ENCODE peak calls at places on chromosome 14, in five cellular contexts. V is ecto neural progenitor cell, M is T-helper 9 cell, F is A549, E is mesenteric fat pad. O is an unnamed sample.
A peak's percentile ranks its signal among the peaks of the same experiment; 100 is the strongest.

GRCh38 chr14:100901391-100902183 is 1.9 kb downstream of the RTL1 start:
- DNase-seq in V (peak; percentile 43), M (no peak), F (no peak), E (no peak), O (no peak)

GRCh38 chr14:103444837-103445524 is 59.8 kb downstream of the MARK3 start:
- DNase-seq in V (no peak), M (no peak), F (peak; percentile 29), E (no peak), O (no peak)

GRCh38 chr14:71529855-71530254 is 402.4 kb upstream of the RGS6 start:
- DNase-seq in V (no peak), M (no peak), F (no peak), E (no peak), O (no peak)

GRCh38 chr14:99333841-99334240 is 61.8 kb upstream of the BCL11B start:
- DNase-seq in V (no peak), M (no peak), F (no peak), E (no peak), O (no peak)

GRCh38 chr14:61503167-61503801 is 181.9 kb downstream of the PRKCH start:
- DNase-seq in V (no peak), M (peak; percentile 42), F (no peak), E (no peak), O (no peak)

GRCh38 chr14:93049295-93049694 is 66.4 kb downstream of the ITPK1 start:
- DNase-seq in V (no peak), M (no peak), F (peak; percentile 26), E (no peak), O (no peak)

GRCh38 chr14:104267895-104268294 is 129.5 kb downstream of the KIF26A start:
- DNase-seq in V (peak; percentile 36), M (no peak), F (no peak), E (no peak), O (no peak)

GRCh38 chr14:32230695-32231280 is 27.7 kb upstream of the RNU6-8 start:
- DNase-seq in V (no peak), M (no peak), F (peak; percentile 41), E (no peak), O (no peak)

GRCh38 chr14:69615471-69616407 is 4.3 kb downstream of the SUSD6 start:
- DNase-seq in V (no peak), M (no peak), F (no peak), E (no peak), O (peak; percentile 35)

GRCh38 chr14:94051115-94051514 is 25.0 kb downstream of the OTUB2 start:
- DNase-seq in V (peak; percentile 47), M (no peak), F (peak; percentile 41), E (peak; percentile 65), O (no peak)

GRCh38 chr14:53010193-53010592 is 59.3 kb upstream of the FERMT2 start:
- DNase-seq in V (no peak), M (no peak), F (no peak), E (no peak), O (no peak)

GRCh38 chr14:61780125-61780524 is 17.9 kb downstream of the SNAPC1 start:
- DNase-seq in V (no peak), M (no peak), F (no peak), E (no peak), O (no peak)

GRCh38 chr14:98599082-98599481 is 672.9 kb downstream of the BCL11B start:
- DNase-seq in V (no peak), M (no peak), F (no peak), E (no peak), O (no peak)

GRCh38 chr14:101066826-101067508 is 163.4 kb upstream of the RTL1 start:
- DNase-seq in V (no peak), M (no peak), F (no peak), E (peak; percentile 87), O (peak; percentile 30)

GRCh38 chr14:25887251-25887908 is 710.5 kb downstream of the NOVA1 start:
- DNase-seq in V (no peak), M (no peak), F (no peak), E (no peak), O (no peak)

GRCh38 chr14:75979641-75980422 is 2.0 kb downstream of the TGFB3 start:
- DNase-seq in V (no peak), M (no peak), F (no peak), E (no peak), O (peak; percentile 52)

GRCh38 chr14:99899578-99900178 is 106.5 kb downstream of the EML1 start:
- DNase-seq in V (no peak), M (no peak), F (peak; percentile 15), E (no peak), O (no peak)

GRCh38 chr14:61860294-61860918 is 98.2 kb downstream of the SNAPC1 start:
- DNase-seq in V (no peak), M (peak; percentile 26), F (peak; percentile 50), E (no peak), O (no peak)

GRCh38 chr14:50085570-50086315 is 30.6 kb downstream of the VCPKMT start:
- DNase-seq in V (no peak), M (no peak), F (no peak), E (no peak), O (no peak)

GRCh38 chr14:48568688-48569087 is 893.3 kb upstream of the MDGA2 start:
- DNase-seq in V (no peak), M (no peak), F (no peak), E (no peak), O (no peak)

GRCh38 chr14:101876539-101876938 is 87.8 kb upstream of the DYNC1H1 start:
- DNase-seq in V (no peak), M (peak; percentile 58), F (no peak), E (no peak), O (peak; percentile 62)

GRCh38 chr14:52402812-52403526 is 88.9 kb downstream of the PTGER2 start:
- DNase-seq in V (no peak), M (no peak), F (no peak), E (no peak), O (no peak)

GRCh38 chr14:38837333-38838048 is 265.5 kb downstream of the SEC23A start:
- DNase-seq in V (no peak), M (no peak), F (no peak), E (no peak), O (no peak)

GRCh38 chr14:103143535-103143934 is 20.3 kb downstream of the TNFAIP2 start:
- DNase-seq in V (no peak), M (no peak), F (peak; percentile 63), E (no peak), O (no peak)

GRCh38 chr14:70186826-70187483 is 1.8 kb downstream of the SLC8A3 start:
- DNase-seq in V (peak; percentile 59), M (no peak), F (no peak), E (no peak), O (peak; percentile 95)

GRCh38 chr14:42687421-42687820 is 1080.7 kb downstream of the LRFN5 start:
- DNase-seq in V (no peak), M (no peak), F (no peak), E (no peak), O (no peak)

GRCh38 chr14:35406811-35407630 is 2.5 kb upstream of the NFKBIA start:
- DNase-seq in V (no peak), M (no peak), F (peak; percentile 73), E (no peak), O (no peak)

GRCh38 chr14:80705241-80705980 is 236.1 kb downstream of the CEP128 start:
- DNase-seq in V (no peak), M (no peak), F (no peak), E (no peak), O (no peak)

GRCh38 chr14:101583709-101584048 is 22.4 kb downstream of the DIO3 start:
- DNase-seq in V (no peak), M (no peak), F (no peak), E (no peak), O (no peak)

GRCh38 chr14:69376439-69376838 is 21.7 kb downstream of the ERH start:
- DNase-seq in V (no peak), M (no peak), F (peak; percentile 16), E (no peak), O (no peak)

GRCh38 chr14:34035177-34035933 is 84.5 kb upstream of the EGLN3 start:
- DNase-seq in V (no peak), M (no peak), F (peak; percentile 45), E (no peak), O (no peak)

GRCh38 chr14:49971156-49972141 is 78.6 kb downstream of the ARF6 start:
- DNase-seq in V (no peak), M (no peak), F (no peak), E (no peak), O (no peak)

GRCh38 chr14:68733086-68733621 is 59.7 kb downstream of the ZFP36L1 start:
- DNase-seq in V (no peak), M (no peak), F (no peak), E (peak; percentile 84), O (no peak)

GRCh38 chr14:105384041-105384557 is 14.2 kb upstream of the TEX22 start:
- DNase-seq in V (no peak), M (no peak), F (no peak), E (no peak), O (no peak)

GRCh38 chr14:94313991-94314655 is 9.0 kb downstream of the SERPINA6 start:
- DNase-seq in V (no peak), M (no peak), F (no peak), E (no peak), O (peak; percentile 28)

GRCh38 chr14:70642313-70643235 is 858 bp downstream of the TTC9 start:
- DNase-seq in V (peak; percentile 62), M (peak; percentile 12), F (no peak), E (no peak), O (no peak)

GRCh38 chr14:35403397-35404245 is 928 bp downstream of the NFKBIA start:
- DNase-seq in V (peak; percentile 89), M (peak; percentile 96), F (peak; percentile 93), E (peak; percentile 100), O (peak; percentile 99)

GRCh38 chr14:58107947-58108552 is 44.0 kb downstream of the ARMH4 start:
- DNase-seq in V (no peak), M (peak; percentile 6), F (peak; percentile 76), E (no peak), O (no peak)

GRCh38 chr14:100159107-100159864 is at the start of gene DEGS2:
- DNase-seq in V (peak; percentile 71), M (peak; percentile 58), F (peak; percentile 23), E (no peak), O (no peak)

GRCh38 chr14:35915185-35915584 is 89.0 kb downstream of the BRMS1L start:
- DNase-seq in V (no peak), M (no peak), F (no peak), E (no peak), O (no peak)